ENCODE peak calls at places on chromosome 22, in ten cellular contexts. One of them, this sample, is unnamed.

GRCh38 chr22:24996420-24996952 is 44.0 kb downstream of the KIAA1671 start:
- DNase-seq in CD8-positive, alpha-beta memory T cell: no peak
- DNase-seq in GM06990: no peak
- DNase-seq in Panc1: no peak
- DNase-seq in GM12878: no peak
- DNase-seq in epithelial cell of esophagus: peak; percentile 42
- DNase-seq in skeletal muscle cell: no peak
- DNase-seq in left lung: no peak
- DNase-seq in endothelial cell of umbilical vein: peak; percentile 48
- DNase-seq in adipocyte: no peak
- DNase-seq in this sample: no peak

GRCh38 chr22:17436382-17436951 is 67.2 kb downstream of the CECR2 start:
- DNase-seq in CD8-positive, alpha-beta memory T cell: no peak
- DNase-seq in GM06990: no peak
- DNase-seq in Panc1: no peak
- DNase-seq in GM12878: no peak
- DNase-seq in epithelial cell of esophagus: peak; percentile 19
- DNase-seq in skeletal muscle cell: no peak
- DNase-seq in left lung: peak; percentile 41
- DNase-seq in endothelial cell of umbilical vein: no peak
- DNase-seq in adipocyte: no peak
- DNase-seq in this sample: no peak

GRCh38 chr22:31155425-31155824 is 4.6 kb upstream of the RNF185 start:
- DNase-seq in CD8-positive, alpha-beta memory T cell: no peak
- DNase-seq in GM06990: no peak
- DNase-seq in Panc1: no peak
- DNase-seq in GM12878: no peak
- DNase-seq in epithelial cell of esophagus: no peak
- DNase-seq in skeletal muscle cell: no peak
- DNase-seq in left lung: no peak
- DNase-seq in endothelial cell of umbilical vein: peak; percentile 66
- DNase-seq in adipocyte: peak; percentile 46
- DNase-seq in this sample: no peak

GRCh38 chr22:42150727-42151590 is 20.3 kb upstream of the CYP2D6 start:
- DNase-seq in CD8-positive, alpha-beta memory T cell: no peak
- DNase-seq in GM06990: no peak
- DNase-seq in Panc1: no peak
- DNase-seq in GM12878: no peak
- DNase-seq in epithelial cell of esophagus: no peak
- DNase-seq in skeletal muscle cell: no peak
- DNase-seq in left lung: no peak
- DNase-seq in endothelial cell of umbilical vein: no peak
- DNase-seq in adipocyte: no peak
- DNase-seq in this sample: no peak

GRCh38 chr22:32509045-32509444 is 34.4 kb downstream of the FBXO7 start:
- DNase-seq in CD8-positive, alpha-beta memory T cell: no peak
- DNase-seq in GM06990: no peak
- DNase-seq in Panc1: no peak
- DNase-seq in GM12878: no peak
- DNase-seq in epithelial cell of esophagus: no peak
- DNase-seq in skeletal muscle cell: no peak
- DNase-seq in left lung: no peak
- DNase-seq in endothelial cell of umbilical vein: no peak
- DNase-seq in adipocyte: no peak
- DNase-seq in this sample: no peak

GRCh38 chr22:42345458-42345857 is 75.0 kb upstream of the TCF20 start:
- DNase-seq in CD8-positive, alpha-beta memory T cell: no peak
- DNase-seq in GM06990: no peak
- DNase-seq in Panc1: no peak
- DNase-seq in GM12878: no peak
- DNase-seq in epithelial cell of esophagus: no peak
- DNase-seq in skeletal muscle cell: no peak
- DNase-seq in left lung: no peak
- DNase-seq in endothelial cell of umbilical vein: no peak
- DNase-seq in adipocyte: no peak
- DNase-seq in this sample: no peak

GRCh38 chr22:25702571-25703167 is 39.3 kb upstream of the MYO18B start:
- DNase-seq in CD8-positive, alpha-beta memory T cell: no peak
- DNase-seq in GM06990: peak; percentile 16
- DNase-seq in Panc1: no peak
- DNase-seq in GM12878: peak; percentile 32
- DNase-seq in epithelial cell of esophagus: peak; percentile 80
- DNase-seq in skeletal muscle cell: no peak
- DNase-seq in left lung: no peak
- DNase-seq in endothelial cell of umbilical vein: no peak
- DNase-seq in adipocyte: no peak
- DNase-seq in this sample: peak; percentile 86

GRCh38 chr22:35071784-35072183 is 5.8 kb downstream of the ISX start:
- DNase-seq in CD8-positive, alpha-beta memory T cell: no peak
- DNase-seq in GM06990: no peak
- DNase-seq in Panc1: no peak
- DNase-seq in GM12878: no peak
- DNase-seq in epithelial cell of esophagus: peak; percentile 44
- DNase-seq in skeletal muscle cell: no peak
- DNase-seq in left lung: no peak
- DNase-seq in endothelial cell of umbilical vein: no peak
- DNase-seq in adipocyte: no peak
- DNase-seq in this sample: no peak

GRCh38 chr22:17194213-17194612 is 25.0 kb downstream of the ADA2 start:
- DNase-seq in CD8-positive, alpha-beta memory T cell: no peak
- DNase-seq in GM06990: no peak
- DNase-seq in Panc1: no peak
- DNase-seq in GM12878: no peak
- DNase-seq in epithelial cell of esophagus: no peak
- DNase-seq in skeletal muscle cell: no peak
- DNase-seq in left lung: no peak
- DNase-seq in endothelial cell of umbilical vein: no peak
- DNase-seq in adipocyte: no peak
- DNase-seq in this sample: no peak

GRCh38 chr22:24380220-24381218 is 46.9 kb upstream of the ADORA2A start:
- DNase-seq in CD8-positive, alpha-beta memory T cell: no peak
- DNase-seq in GM06990: no peak
- DNase-seq in Panc1: no peak
- DNase-seq in GM12878: no peak
- DNase-seq in epithelial cell of esophagus: no peak
- DNase-seq in skeletal muscle cell: no peak
- DNase-seq in left lung: no peak
- DNase-seq in endothelial cell of umbilical vein: no peak
- DNase-seq in adipocyte: no peak
- DNase-seq in this sample: no peak

GRCh38 chr22:36360011-36360410 is 27.8 kb downstream of the MYH9 start:
- DNase-seq in CD8-positive, alpha-beta memory T cell: no peak
- DNase-seq in GM06990: no peak
- DNase-seq in Panc1: no peak
- DNase-seq in GM12878: no peak
- DNase-seq in epithelial cell of esophagus: no peak
- DNase-seq in skeletal muscle cell: no peak
- DNase-seq in left lung: no peak
- DNase-seq in endothelial cell of umbilical vein: no peak
- DNase-seq in adipocyte: no peak
- DNase-seq in this sample: no peak

GRCh38 chr22:36358533-36359171 is 29.1 kb downstream of the MYH9 start:
- DNase-seq in CD8-positive, alpha-beta memory T cell: no peak
- DNase-seq in GM06990: no peak
- DNase-seq in Panc1: no peak
- DNase-seq in GM12878: no peak
- DNase-seq in epithelial cell of esophagus: no peak
- DNase-seq in skeletal muscle cell: no peak
- DNase-seq in left lung: no peak
- DNase-seq in endothelial cell of umbilical vein: no peak
- DNase-seq in adipocyte: no peak
- DNase-seq in this sample: no peak

GRCh38 chr22:36360871-36361383 is 26.8 kb downstream of the MYH9 start:
- DNase-seq in CD8-positive, alpha-beta memory T cell: no peak
- DNase-seq in GM06990: no peak
- DNase-seq in Panc1: no peak
- DNase-seq in GM12878: no peak
- DNase-seq in epithelial cell of esophagus: no peak
- DNase-seq in skeletal muscle cell: no peak
- DNase-seq in left lung: no peak
- DNase-seq in endothelial cell of umbilical vein: peak; percentile 67
- DNase-seq in adipocyte: peak; percentile 68
- DNase-seq in this sample: no peak

GRCh38 chr22:36356708-36357694 is 30.8 kb downstream of the MYH9 start:
- DNase-seq in CD8-positive, alpha-beta memory T cell: peak; percentile 58
- DNase-seq in GM06990: no peak
- DNase-seq in Panc1: no peak
- DNase-seq in GM12878: no peak
- DNase-seq in epithelial cell of esophagus: peak; percentile 79
- DNase-seq in skeletal muscle cell: no peak
- DNase-seq in left lung: no peak
- DNase-seq in endothelial cell of umbilical vein: no peak
- DNase-seq in adipocyte: no peak
- DNase-seq in this sample: peak; percentile 48

GRCh38 chr22:36359172-36359973 is 28.4 kb downstream of the MYH9 start:
- DNase-seq in CD8-positive, alpha-beta memory T cell: no peak
- DNase-seq in GM06990: peak; percentile 52
- DNase-seq in Panc1: no peak
- DNase-seq in GM12878: peak; percentile 86
- DNase-seq in epithelial cell of esophagus: no peak
- DNase-seq in skeletal muscle cell: no peak
- DNase-seq in left lung: no peak
- DNase-seq in endothelial cell of umbilical vein: no peak
- DNase-seq in adipocyte: no peak
- DNase-seq in this sample: no peak
- H3K4me3 ChIP-seq in CD8-positive, alpha-beta memory T cell: peak overlapping the region; percentile 5
- H3K4me3 ChIP-seq in GM06990: no peak overlapping the region
- H3K4me3 ChIP-seq in Panc1: no peak overlapping the region
- H3K4me3 ChIP-seq in GM12878: no peak overlapping the region
- H3K4me3 ChIP-seq in epithelial cell of esophagus: no peak overlapping the region
- H3K4me3 ChIP-seq in skeletal muscle cell: no peak overlapping the region
- H3K4me3 ChIP-seq in left lung: no peak overlapping the region
- H3K4me3 ChIP-seq in endothelial cell of umbilical vein: no peak overlapping the region
- H3K4me3 ChIP-seq in adipocyte: no peak overlapping the region
- H3K4me3 ChIP-seq in this sample: peak overlapping the region; percentile 70

GRCh38 chr22:38506118-38506962 is at the start of gene DDX17:
- DNase-seq in CD8-positive, alpha-beta memory T cell: peak; percentile 86
- DNase-seq in GM06990: peak; percentile 90
- DNase-seq in Panc1: peak; percentile 89
- DNase-seq in GM12878: peak; percentile 92
- DNase-seq in epithelial cell of esophagus: peak; percentile 93
- DNase-seq in skeletal muscle cell: peak; percentile 79
- DNase-seq in left lung: peak; percentile 95
- DNase-seq in endothelial cell of umbilical vein: peak; percentile 98
- DNase-seq in adipocyte: peak; percentile 98
- DNase-seq in this sample: peak; percentile 99

GRCh38 chr22:38501797-38502672 is 4.1 kb downstream of the DDX17 start:
- DNase-seq in CD8-positive, alpha-beta memory T cell: no peak
- DNase-seq in GM06990: no peak
- DNase-seq in Panc1: no peak
- DNase-seq in GM12878: no peak
- DNase-seq in epithelial cell of esophagus: no peak
- DNase-seq in skeletal muscle cell: no peak
- DNase-seq in left lung: no peak
- DNase-seq in endothelial cell of umbilical vein: no peak
- DNase-seq in adipocyte: no peak
- DNase-seq in this sample: no peak

GRCh38 chr22:38505595-38506117 is 455 bp downstream of the DDX17 start:
- DNase-seq in CD8-positive, alpha-beta memory T cell: peak; percentile 44
- DNase-seq in GM06990: no peak
- DNase-seq in Panc1: no peak
- DNase-seq in GM12878: no peak
- DNase-seq in epithelial cell of esophagus: peak; percentile 57
- DNase-seq in skeletal muscle cell: no peak
- DNase-seq in left lung: peak; percentile 73
- DNase-seq in endothelial cell of umbilical vein: peak; percentile 70
- DNase-seq in adipocyte: peak; percentile 88
- DNase-seq in this sample: no peak

GRCh38 chr22:38503021-38503420 is 3.1 kb downstream of the DDX17 start:
- DNase-seq in CD8-positive, alpha-beta memory T cell: no peak
- DNase-seq in GM06990: no peak
- DNase-seq in Panc1: no peak
- DNase-seq in GM12878: no peak
- DNase-seq in epithelial cell of esophagus: no peak
- DNase-seq in skeletal muscle cell: no peak
- DNase-seq in left lung: no peak
- DNase-seq in endothelial cell of umbilical vein: peak; percentile 31
- DNase-seq in adipocyte: no peak
- DNase-seq in this sample: no peak

GRCh38 chr22:38504731-38505594 is 1.1 kb downstream of the DDX17 start:
- DNase-seq in CD8-positive, alpha-beta memory T cell: peak; percentile 40
- DNase-seq in GM06990: peak; percentile 62
- DNase-seq in Panc1: no peak
- DNase-seq in GM12878: no peak
- DNase-seq in epithelial cell of esophagus: peak; percentile 54
- DNase-seq in skeletal muscle cell: no peak
- DNase-seq in left lung: peak; percentile 54
- DNase-seq in endothelial cell of umbilical vein: peak; percentile 55
- DNase-seq in adipocyte: peak; percentile 69
- DNase-seq in this sample: peak; percentile 43
- H3K4me3 ChIP-seq in CD8-positive, alpha-beta memory T cell: peak overlapping the region; percentile 87
- H3K4me3 ChIP-seq in GM06990: peak overlapping the region; percentile 95
- H3K4me3 ChIP-seq in Panc1: peak overlapping the region; percentile 74
- H3K4me3 ChIP-seq in GM12878: peak overlapping the region; percentile 96
- H3K4me3 ChIP-seq in epithelial cell of esophagus: peak overlapping the region; percentile 83
- H3K4me3 ChIP-seq in skeletal muscle cell: peak overlapping the region; percentile 85
- H3K4me3 ChIP-seq in left lung: peak overlapping the region; percentile 73
- H3K4me3 ChIP-seq in endothelial cell of umbilical vein: peak overlapping the region; percentile 82
- H3K4me3 ChIP-seq in adipocyte: peak overlapping the region; percentile 92
- H3K4me3 ChIP-seq in this sample: peak overlapping the region; percentile 99

GRCh38 chr22:22246706-22247105 is 2.1 kb downstream of the VPREB1 start:
- DNase-seq in CD8-positive, alpha-beta memory T cell: no peak
- DNase-seq in GM06990: no peak
- DNase-seq in Panc1: no peak
- DNase-seq in GM12878: no peak
- DNase-seq in epithelial cell of esophagus: no peak
- DNase-seq in skeletal muscle cell: no peak
- DNase-seq in left lung: no peak
- DNase-seq in endothelial cell of umbilical vein: no peak
- DNase-seq in adipocyte: no peak
- DNase-seq in this sample: no peak
- H3K4me3 ChIP-seq in CD8-positive, alpha-beta memory T cell: no peak overlapping the region
- H3K4me3 ChIP-seq in GM06990: no peak overlapping the region
- H3K4me3 ChIP-seq in Panc1: no peak overlapping the region
- H3K4me3 ChIP-seq in GM12878: no peak overlapping the region
- H3K4me3 ChIP-seq in epithelial cell of esophagus: no peak overlapping the region
- H3K4me3 ChIP-seq in skeletal muscle cell: no peak overlapping the region
- H3K4me3 ChIP-seq in left lung: no peak overlapping the region
- H3K4me3 ChIP-seq in endothelial cell of umbilical vein: no peak overlapping the region
- H3K4me3 ChIP-seq in adipocyte: no peak overlapping the region
- H3K4me3 ChIP-seq in this sample: no peak overlapping the region

DNA sequence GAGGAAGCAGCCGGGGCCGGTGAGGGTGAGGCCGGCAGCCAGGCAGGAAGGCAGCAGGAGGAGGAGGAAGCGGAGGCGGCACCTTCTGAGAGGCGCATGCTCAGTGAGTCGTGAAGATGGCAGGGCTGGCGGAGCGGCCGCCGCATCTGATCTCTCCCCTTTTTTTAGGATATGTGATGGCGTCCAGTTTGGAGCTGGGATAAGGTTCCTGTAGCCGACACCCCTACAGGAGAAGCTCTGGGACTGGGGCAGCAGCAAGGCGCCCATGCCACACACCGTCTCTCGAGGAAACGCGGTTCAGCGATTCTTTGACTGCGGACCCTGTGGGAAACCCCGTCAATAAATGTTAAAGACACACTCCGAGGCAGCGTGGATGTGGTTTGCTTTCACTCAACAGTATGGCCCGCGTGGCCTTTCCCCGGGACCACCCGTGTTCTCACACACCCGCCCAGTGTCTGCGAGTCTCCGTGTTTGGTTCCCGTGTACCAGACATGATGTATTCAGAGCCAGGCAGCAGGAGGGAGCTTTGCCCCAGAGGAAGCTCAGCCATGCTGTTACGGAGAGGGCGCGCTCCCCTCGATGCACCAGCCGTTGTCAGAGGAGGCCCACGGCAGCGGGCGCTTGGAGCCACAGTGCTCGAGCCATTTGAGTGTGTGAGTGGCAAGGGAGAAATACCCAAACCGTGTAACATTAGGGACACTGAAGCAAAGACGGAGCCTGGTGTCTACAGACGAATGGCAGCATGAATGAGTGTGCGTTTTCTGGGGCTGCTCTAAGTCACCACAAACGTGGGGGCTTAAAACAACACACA is 27.7 kb upstream of the PARVB start:
- DNase-seq in CD8-positive, alpha-beta memory T cell: peak; percentile 57
- DNase-seq in GM06990: peak; percentile 68
- DNase-seq in Panc1: no peak
- DNase-seq in GM12878: peak; percentile 30
- DNase-seq in epithelial cell of esophagus: no peak
- DNase-seq in skeletal muscle cell: no peak
- DNase-seq in left lung: peak; percentile 83
- DNase-seq in endothelial cell of umbilical vein: peak; percentile 39
- DNase-seq in adipocyte: no peak
- DNase-seq in this sample: peak; percentile 66
- H3K4me3 ChIP-seq in CD8-positive, alpha-beta memory T cell: peak overlapping the region; percentile 74
- H3K4me3 ChIP-seq in GM06990: peak overlapping the region; percentile 59
- H3K4me3 ChIP-seq in Panc1: no peak overlapping the region
- H3K4me3 ChIP-seq in GM12878: peak overlapping the region; percentile 75
- H3K4me3 ChIP-seq in epithelial cell of esophagus: no peak overlapping the region
- H3K4me3 ChIP-seq in skeletal muscle cell: no peak overlapping the region
- H3K4me3 ChIP-seq in left lung: no peak overlapping the region
- H3K4me3 ChIP-seq in endothelial cell of umbilical vein: peak overlapping the region; percentile 1
- H3K4me3 ChIP-seq in adipocyte: no peak overlapping the region
- H3K4me3 ChIP-seq in this sample: peak overlapping the region; percentile 79